ENCODE peak calls at places on chromosome 19, in five cellular contexts. One of them, this sample, is unnamed.

GRCh38 chr19:50568321-50569022 is at the start of gene LRRC4B:
- DNase-seq in endothelial cell of umbilical vein: no peak
- DNase-seq in A549: no peak
- DNase-seq in HCT116: no peak
- DNase-seq in HepG2: no peak
- DNase-seq in this sample: no peak

GRCh38 chr19:35292986-35293732 is 1.2 kb downstream of the MAG start:
- DNase-seq in HCT116: no peak
- DNase-seq in HepG2: no peak
- DNase-seq in endothelial cell of umbilical vein: no peak
- DNase-seq in A549: no peak
- DNase-seq in this sample: no peak

GRCh38 chr19:14886032-14886431 is at the start of gene OR7A17:
- DNase-seq in HCT116: no peak
- DNase-seq in HepG2: no peak
- DNase-seq in endothelial cell of umbilical vein: no peak
- DNase-seq in A549: no peak
- DNase-seq in this sample: no peak

GRCh38 chr19:12985049-12985776 is 10.1 kb upstream of the NFIX start:
- DNase-seq in HCT116: peak; percentile 70
- DNase-seq in endothelial cell of umbilical vein: no peak
- DNase-seq in A549: no peak
- DNase-seq in HepG2: peak; percentile 75
- DNase-seq in this sample: peak; percentile 70

GRCh38 chr19:9871626-9872338 is 36.7 kb downstream of the PIN1 start:
- DNase-seq in endothelial cell of umbilical vein: no peak
- DNase-seq in HepG2: peak; percentile 79
- DNase-seq in HCT116: no peak
- DNase-seq in A549: no peak
- DNase-seq in this sample: no peak

GRCh38 chr19:7596191-7596937 is 701 bp downstream of the CAMSAP3 start:
- DNase-seq in HepG2: no peak
- DNase-seq in endothelial cell of umbilical vein: no peak
- DNase-seq in HCT116: no peak
- DNase-seq in A549: no peak
- DNase-seq in this sample: no peak

GRCh38 chr19:57583521-57584416 is at the start of gene ZIK1:
- DNase-seq in endothelial cell of umbilical vein: peak; percentile 48
- DNase-seq in HepG2: peak; percentile 83
- DNase-seq in A549: no peak
- DNase-seq in HCT116: no peak
- DNase-seq in this sample: peak; percentile 84

GRCh38 chr19:5035105-5035761 is 66.3 kb downstream of the KDM4B start:
- DNase-seq in endothelial cell of umbilical vein: no peak
- DNase-seq in HepG2: no peak
- DNase-seq in A549: no peak
- DNase-seq in HCT116: no peak
- DNase-seq in this sample: no peak

GRCh38 chr19:46605356-46605821 is 4.3 kb downstream of the CALM3 start:
- DNase-seq in HCT116: no peak
- DNase-seq in HepG2: no peak
- DNase-seq in A549: no peak
- DNase-seq in endothelial cell of umbilical vein: no peak
- DNase-seq in this sample: no peak

GRCh38 chr19:56712609-56713008 is 41.1 kb upstream of the ZNF835 start:
- DNase-seq in endothelial cell of umbilical vein: no peak
- DNase-seq in HCT116: no peak
- DNase-seq in A549: no peak
- DNase-seq in HepG2: no peak
- DNase-seq in this sample: no peak

GRCh38 chr19:54069482-54069881 is 5.8 kb upstream of the VSTM1 start:
- DNase-seq in HepG2: no peak
- DNase-seq in endothelial cell of umbilical vein: no peak
- DNase-seq in A549: no peak
- DNase-seq in HCT116: no peak
- DNase-seq in this sample: no peak

GRCh38 chr19:12786149-12786870 is 5.0 kb upstream of the JUNB start:
- DNase-seq in HepG2: no peak
- DNase-seq in A549: no peak
- DNase-seq in HCT116: no peak
- DNase-seq in endothelial cell of umbilical vein: no peak
- DNase-seq in this sample: peak; percentile 88

GRCh38 chr19:50420808-50421207 is 2.1 kb downstream of the SPIB start:
- DNase-seq in HepG2: no peak
- DNase-seq in HCT116: no peak
- DNase-seq in endothelial cell of umbilical vein: no peak
- DNase-seq in A549: no peak
- DNase-seq in this sample: no peak

GRCh38 chr19:13600091-13600490 is 93.8 kb upstream of the CACNA1A start:
- DNase-seq in A549: no peak
- DNase-seq in HCT116: no peak
- DNase-seq in HepG2: no peak
- DNase-seq in endothelial cell of umbilical vein: no peak
- DNase-seq in this sample: no peak

GRCh38 chr19:44176590-44176989 is 11.7 kb downstream of the ZNF226 start:
- DNase-seq in A549: no peak
- DNase-seq in HepG2: no peak
- DNase-seq in HCT116: no peak
- DNase-seq in endothelial cell of umbilical vein: no peak
- DNase-seq in this sample: no peak

GRCh38 chr19:15378529-15379082 is 981 bp downstream of the AKAP8 start:
- DNase-seq in A549: peak; percentile 18
- DNase-seq in endothelial cell of umbilical vein: peak; percentile 43
- DNase-seq in HepG2: peak; percentile 34
- DNase-seq in HCT116: no peak
- DNase-seq in this sample: peak; percentile 73

GRCh38 chr19:35030257-35031071 is at the start of gene SCN1B:
- DNase-seq in A549: peak; percentile 91
- DNase-seq in endothelial cell of umbilical vein: peak; percentile 51
- DNase-seq in HCT116: peak; percentile 22
- DNase-seq in HepG2: peak; percentile 31
- DNase-seq in this sample: peak; percentile 60

DNA sequence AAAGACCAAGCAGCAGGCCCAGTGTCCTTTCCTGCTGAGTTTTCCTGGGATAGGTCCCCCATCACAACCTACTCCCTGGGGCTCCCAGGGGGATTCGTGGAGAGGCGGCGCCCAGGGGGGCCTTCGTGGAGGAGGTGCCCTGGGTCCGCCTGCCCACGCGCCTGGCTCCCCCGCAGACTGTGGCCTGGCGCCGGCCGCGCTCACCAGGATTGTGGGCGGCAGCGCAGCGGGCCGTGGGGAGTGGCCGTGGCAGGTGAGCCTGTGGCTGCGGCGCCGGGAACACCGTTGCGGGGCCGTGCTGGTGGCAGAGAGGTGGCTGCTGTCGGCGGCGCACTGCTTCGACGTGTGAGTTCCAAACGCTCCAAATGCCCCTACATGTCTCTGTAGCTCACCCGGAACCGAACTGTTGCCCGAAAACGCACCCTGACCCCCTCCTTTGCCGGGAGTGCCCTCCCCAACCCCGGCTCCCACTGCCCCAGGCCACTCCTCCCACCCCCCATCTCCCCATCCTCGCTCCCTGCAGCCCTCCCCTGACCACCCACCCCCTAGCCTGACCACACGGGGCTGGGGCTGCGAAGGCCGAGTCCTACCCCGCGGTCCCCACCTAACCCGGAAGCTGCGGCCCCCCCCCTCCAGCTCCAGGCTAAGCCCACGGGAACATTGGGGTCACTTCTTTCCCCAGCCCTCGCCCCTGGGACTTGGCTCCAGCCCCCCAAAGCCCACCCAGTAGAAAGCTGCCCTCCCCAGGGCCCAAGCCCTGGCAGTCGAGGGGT is 3.3 kb downstream of the TIMM13 start:
- DNase-seq in HepG2: no peak
- DNase-seq in HCT116: no peak
- DNase-seq in A549: no peak
- DNase-seq in endothelial cell of umbilical vein: no peak
- DNase-seq in this sample: no peak
- H3K4me3 ChIP-seq in HepG2: no peak overlapping the region
- H3K4me3 ChIP-seq in HCT116: no peak overlapping the region
- H3K4me3 ChIP-seq in A549: no peak overlapping the region
- H3K4me3 ChIP-seq in endothelial cell of umbilical vein: no peak overlapping the region
- H3K4me3 ChIP-seq in this sample: no peak overlapping the region

GRCh38 chr19:39480337-39481228 is at the start of gene TIMM50:
- DNase-seq in HCT116: peak; percentile 90
- DNase-seq in endothelial cell of umbilical vein: peak; percentile 95
- DNase-seq in A549: peak; percentile 97
- DNase-seq in HepG2: peak; percentile 94
- DNase-seq in this sample: peak; percentile 94
- TF ChIP-seq POLR2A in HCT116: peak; percentile 35
- TF ChIP-seq POLR2A in endothelial cell of umbilical vein: peak; percentile 70
- TF ChIP-seq POLR2A in A549: peak; percentile 93
- TF ChIP-seq POLR2A in HepG2: peak; percentile 75
- TF ChIP-seq POLR2A in this sample: peak; percentile 68

GRCh38 chr19:6221220-6221877 is 58.4 kb downstream of the MLLT1 start:
- DNase-seq in HCT116: no peak
- DNase-seq in endothelial cell of umbilical vein: no peak
- DNase-seq in A549: no peak
- DNase-seq in HepG2: no peak
- DNase-seq in this sample: no peak

GRCh38 chr19:6224308-6224675 is 55.5 kb downstream of the MLLT1 start:
- DNase-seq in endothelial cell of umbilical vein: no peak
- DNase-seq in A549: no peak
- DNase-seq in HepG2: no peak
- DNase-seq in HCT116: no peak
- DNase-seq in this sample: no peak

GRCh38 chr19:6223461-6224307 is 56.1 kb downstream of the MLLT1 start:
- DNase-seq in endothelial cell of umbilical vein: no peak
- DNase-seq in HCT116: no peak
- DNase-seq in HepG2: no peak
- DNase-seq in A549: no peak
- DNase-seq in this sample: no peak

GRCh38 chr19:6221878-6222746 is 57.7 kb downstream of the MLLT1 start:
- DNase-seq in HepG2: no peak
- DNase-seq in endothelial cell of umbilical vein: no peak
- DNase-seq in A549: no peak
- DNase-seq in HCT116: no peak
- DNase-seq in this sample: no peak

DNA sequence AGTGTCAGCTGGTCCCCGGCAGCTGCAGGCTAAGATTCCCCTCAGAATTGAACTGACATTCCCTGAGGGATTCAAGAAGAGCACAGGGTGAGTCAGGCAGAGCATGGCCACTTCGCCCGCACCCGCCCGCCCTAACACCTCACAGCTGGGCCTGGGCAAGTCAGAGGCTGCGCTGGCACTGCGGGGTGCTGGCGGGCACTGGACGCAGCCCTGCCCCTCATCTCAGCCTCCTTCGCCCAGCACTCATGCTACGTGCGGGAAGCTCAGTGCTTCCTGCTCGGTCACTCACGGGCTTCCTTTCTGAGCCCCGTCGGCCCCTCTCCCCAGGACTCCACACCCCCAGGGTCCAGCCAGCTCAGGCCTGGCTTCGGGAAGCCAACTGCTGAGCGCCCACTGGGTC is 56.9 kb downstream of the MLLT1 start:
- DNase-seq in endothelial cell of umbilical vein: no peak
- DNase-seq in HCT116: no peak
- DNase-seq in HepG2: no peak
- DNase-seq in A549: no peak
- DNase-seq in this sample: no peak
- TF ChIP-seq MAX in endothelial cell of umbilical vein: no peak
- TF ChIP-seq MAX in HCT116: no peak
- TF ChIP-seq MAX in HepG2: no peak
- TF ChIP-seq MAX in A549: no peak
- TF ChIP-seq MAX in this sample: no peak

DNA sequence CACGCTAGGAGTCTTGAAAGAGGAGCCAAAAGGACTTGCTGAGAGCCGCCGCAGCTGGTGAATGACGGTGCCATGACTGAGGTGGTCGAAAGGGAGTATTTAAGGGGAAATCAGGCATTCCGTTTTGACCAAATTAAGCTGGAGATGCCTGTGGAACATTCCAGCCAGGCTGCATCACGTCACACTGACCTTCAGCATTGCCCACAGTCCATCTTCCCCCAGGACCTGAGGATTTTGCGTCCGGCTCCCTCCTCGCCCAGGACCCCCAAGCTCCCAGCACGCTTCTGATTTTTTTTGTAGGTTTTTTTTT is 12.0 kb downstream of the CYTH2 start:
- DNase-seq in HCT116: no peak
- DNase-seq in A549: no peak
- DNase-seq in HepG2: no peak
- DNase-seq in endothelial cell of umbilical vein: no peak
- DNase-seq in this sample: no peak
- H3K4me3 ChIP-seq in HCT116: no peak overlapping the region
- H3K4me3 ChIP-seq in A549: no peak overlapping the region
- H3K4me3 ChIP-seq in HepG2: no peak overlapping the region
- H3K4me3 ChIP-seq in endothelial cell of umbilical vein: no peak overlapping the region
- H3K4me3 ChIP-seq in this sample: no peak overlapping the region

DNA sequence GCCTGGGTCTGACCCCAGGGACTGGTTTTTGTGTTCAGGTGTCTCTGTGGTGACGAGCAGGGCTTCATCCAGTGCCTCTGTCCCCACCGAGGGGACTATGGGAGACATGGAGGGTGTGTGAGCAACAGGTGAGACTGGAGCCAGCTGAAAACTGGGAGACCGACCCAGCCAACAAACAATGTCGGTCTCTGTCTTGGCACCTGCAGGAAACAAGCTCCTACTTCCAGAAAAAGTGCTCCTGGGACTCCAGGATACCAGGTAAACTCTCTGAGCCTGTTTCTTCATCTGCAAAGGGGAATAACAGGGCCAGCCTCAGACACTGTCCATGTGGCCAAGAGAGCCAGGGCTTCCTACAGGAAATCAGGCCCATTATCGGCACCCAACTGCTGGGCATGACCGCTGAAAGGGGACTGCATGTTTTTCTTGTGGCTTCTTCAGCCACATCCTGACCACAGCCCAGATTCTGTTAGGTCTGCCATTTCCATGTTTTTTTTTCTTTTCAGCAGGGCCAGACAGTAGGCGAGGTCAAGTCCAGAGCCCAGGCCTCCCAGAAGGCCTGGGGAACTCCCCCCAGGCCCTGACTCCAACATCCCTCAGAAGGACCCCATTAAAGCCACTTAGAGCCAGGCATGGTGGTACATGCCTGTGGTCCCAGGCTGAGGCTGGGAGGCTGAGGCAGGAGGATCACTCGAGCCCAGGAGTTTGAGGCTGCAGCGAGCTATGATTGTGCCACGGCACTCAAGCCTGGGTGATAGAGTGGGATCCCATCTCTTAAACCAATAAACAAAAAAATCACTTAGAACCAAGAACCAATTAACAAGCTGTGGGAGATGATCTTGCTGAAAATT is 833 bp upstream of the BST2 start:
- DNase-seq in A549: no peak
- DNase-seq in HepG2: no peak
- DNase-seq in HCT116: no peak
- DNase-seq in endothelial cell of umbilical vein: peak; percentile 41
- DNase-seq in this sample: peak; percentile 89
- TF ChIP-seq POLR2A in A549: no peak
- TF ChIP-seq POLR2A in HepG2: peak; percentile 88
- TF ChIP-seq POLR2A in HCT116: peak; percentile 92
- TF ChIP-seq POLR2A in endothelial cell of umbilical vein: no peak
- TF ChIP-seq POLR2A in this sample: no peak

This sample was measured in NB4.